ENCODE peak calls at places on chromosomes 5 and 9, in five cellular contexts. One of them, this sample, is unnamed.
A peak's percentile ranks its signal among the peaks of the same experiment; 100 is the strongest.

GRCh38 chr9:111937781-111938426 is 41.3 kb downstream of the UGCG start:
- DNase-seq in adrenal gland: peak; percentile 62
- DNase-seq in right atrium auricular region: no peak
- DNase-seq in PC-3: no peak
- DNase-seq in cardiac muscle cell: peak; percentile 79
- DNase-seq in this sample: peak; percentile 16

GRCh38 chr9:18330736-18331335 is 143.1 kb upstream of the ADAMTSL1 start:
- DNase-seq in cardiac muscle cell: peak; percentile 51
- DNase-seq in adrenal gland: no peak
- DNase-seq in right atrium auricular region: no peak
- DNase-seq in PC-3: no peak
- DNase-seq in this sample: no peak

GRCh38 chr9:76018244-76018643 is 127.8 kb downstream of the PCSK5 start:
- DNase-seq in adrenal gland: no peak
- DNase-seq in right atrium auricular region: no peak
- DNase-seq in cardiac muscle cell: no peak
- DNase-seq in PC-3: no peak
- DNase-seq in this sample: no peak

GRCh38 chr5:123261752-123262151 is 161.5 kb downstream of the CEP120 start:
- DNase-seq in right atrium auricular region: no peak
- DNase-seq in cardiac muscle cell: no peak
- DNase-seq in PC-3: no peak
- DNase-seq in adrenal gland: no peak
- DNase-seq in this sample: no peak

GRCh38 chr5:32223972-32224608 is 50.0 kb upstream of the GOLPH3 start:
- DNase-seq in cardiac muscle cell: peak; percentile 48
- DNase-seq in right atrium auricular region: no peak
- DNase-seq in adrenal gland: peak; percentile 54
- DNase-seq in PC-3: peak; percentile 58
- DNase-seq in this sample: no peak

GRCh38 chr5:109857405-109858031 is 167.8 kb downstream of the MAN2A1 start:
- DNase-seq in PC-3: peak; percentile 28
- DNase-seq in cardiac muscle cell: no peak
- DNase-seq in adrenal gland: no peak
- DNase-seq in right atrium auricular region: no peak
- DNase-seq in this sample: no peak

GRCh38 chr5:156764149-156764548 is 85.9 kb upstream of the PPP1R2B start:
- DNase-seq in adrenal gland: no peak
- DNase-seq in cardiac muscle cell: peak; percentile 3
- DNase-seq in right atrium auricular region: no peak
- DNase-seq in PC-3: no peak
- DNase-seq in this sample: no peak

GRCh38 chr9:87613265-87614111 is 112.4 kb upstream of the CTSL start:
- DNase-seq in PC-3: no peak
- DNase-seq in adrenal gland: no peak
- DNase-seq in right atrium auricular region: no peak
- DNase-seq in cardiac muscle cell: no peak
- DNase-seq in this sample: no peak

GRCh38 chr5:128052764-128053163 is 30.8 kb upstream of the SLC12A2 start:
- DNase-seq in PC-3: peak; percentile 59
- DNase-seq in adrenal gland: no peak
- DNase-seq in cardiac muscle cell: no peak
- DNase-seq in right atrium auricular region: no peak
- DNase-seq in this sample: no peak

DNA sequence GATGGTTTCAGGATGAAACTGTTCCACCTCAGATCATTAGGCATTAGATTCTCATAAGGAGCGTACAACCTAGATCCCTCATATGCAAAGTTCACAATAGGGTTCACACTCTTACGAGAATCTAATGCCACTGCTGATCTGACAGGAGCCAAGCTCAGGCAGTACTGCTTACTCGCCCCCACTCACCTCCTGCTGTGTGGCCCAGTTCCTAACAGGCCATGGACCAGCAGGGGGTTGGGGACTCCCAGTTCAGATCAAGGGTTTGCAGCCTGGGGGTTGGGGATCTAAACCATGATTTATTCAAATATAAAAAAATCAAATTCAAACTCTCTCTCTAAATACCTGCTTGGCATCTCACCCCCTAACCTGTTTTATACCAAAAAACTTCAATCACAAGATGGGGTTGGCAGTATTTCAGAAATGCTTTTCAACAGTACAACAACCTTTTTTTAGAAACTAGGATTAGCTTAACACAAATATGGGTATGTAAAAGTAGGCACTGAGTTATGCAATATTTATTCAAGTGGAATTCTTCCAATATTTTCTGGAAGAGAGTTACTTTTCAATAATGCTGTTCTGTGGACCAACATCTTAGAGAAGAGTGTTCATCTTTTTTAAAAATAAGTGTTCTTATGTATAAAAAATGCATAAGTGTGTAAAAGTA is 30.1 kb upstream of the SLC12A2 start:
- DNase-seq in right atrium auricular region: no peak
- DNase-seq in PC-3: peak; percentile 51
- DNase-seq in adrenal gland: no peak
- DNase-seq in cardiac muscle cell: peak; percentile 11
- DNase-seq in this sample: no peak
- H3K4me3 ChIP-seq in right atrium auricular region: no peak overlapping the region
- H3K4me3 ChIP-seq in PC-3: no peak overlapping the region
- H3K4me3 ChIP-seq in adrenal gland: no peak overlapping the region
- H3K4me3 ChIP-seq in cardiac muscle cell: no peak overlapping the region
- H3K4me3 ChIP-seq in this sample: no peak overlapping the region

DNA sequence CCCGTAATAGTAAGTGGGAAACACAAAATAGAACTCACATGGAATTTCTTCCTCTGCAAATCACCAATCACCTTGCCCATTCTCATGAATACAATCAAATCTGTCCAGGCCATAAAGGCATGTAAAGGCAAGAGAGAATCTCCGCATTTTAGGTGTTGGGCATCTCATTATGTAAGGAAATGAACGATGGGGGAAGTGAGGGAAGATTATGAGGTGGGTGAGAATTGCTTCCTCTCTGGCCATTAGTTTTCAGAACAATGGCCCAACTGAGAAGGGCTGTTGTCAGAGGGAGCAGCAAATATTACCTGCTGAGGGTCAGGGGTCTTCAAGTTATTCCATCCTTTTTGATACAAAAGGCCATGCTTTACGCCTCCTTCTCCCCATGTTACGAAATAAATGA is 455.1 kb downstream of the ARHGEF28 start:
- DNase-seq in PC-3: no peak
- DNase-seq in adrenal gland: no peak
- DNase-seq in right atrium auricular region: no peak
- DNase-seq in cardiac muscle cell: no peak
- DNase-seq in this sample: no peak
- H3K4me3 ChIP-seq in PC-3: no peak overlapping the region
- H3K4me3 ChIP-seq in adrenal gland: no peak overlapping the region
- H3K4me3 ChIP-seq in right atrium auricular region: no peak overlapping the region
- H3K4me3 ChIP-seq in cardiac muscle cell: no peak overlapping the region
- H3K4me3 ChIP-seq in this sample: no peak overlapping the region

DNA sequence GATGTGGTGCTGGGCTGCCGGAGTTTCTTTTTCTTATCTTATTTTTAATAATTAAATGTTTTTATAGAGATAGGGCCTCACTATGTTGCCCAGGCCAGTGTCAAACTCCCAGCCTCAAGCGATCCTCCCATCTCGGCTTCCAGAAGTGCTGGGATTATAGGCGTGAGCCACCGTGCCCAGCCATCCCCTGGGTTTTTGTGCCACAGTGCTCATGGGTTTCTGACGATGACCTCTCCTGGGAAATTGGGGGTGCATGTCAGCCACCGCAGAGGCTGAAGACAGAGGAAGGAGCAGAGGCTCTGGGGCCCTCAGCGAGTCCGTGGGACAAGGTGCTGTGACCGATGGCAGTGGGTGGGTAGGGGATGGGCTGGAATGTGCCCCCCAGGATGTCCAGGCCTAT is 14.4 kb downstream of the GPSM1 start:
- DNase-seq in cardiac muscle cell: no peak
- DNase-seq in PC-3: no peak
- DNase-seq in adrenal gland: no peak
- DNase-seq in right atrium auricular region: no peak
- DNase-seq in this sample: no peak
- H3K4me3 ChIP-seq in cardiac muscle cell: no peak overlapping the region
- H3K4me3 ChIP-seq in PC-3: no peak overlapping the region
- H3K4me3 ChIP-seq in adrenal gland: no peak overlapping the region
- H3K4me3 ChIP-seq in right atrium auricular region: no peak overlapping the region
- H3K4me3 ChIP-seq in this sample: no peak overlapping the region

GRCh38 chr9:30846644-30847043 is 1537.8 kb upstream of the ACO1 start:
- DNase-seq in PC-3: no peak
- DNase-seq in adrenal gland: no peak
- DNase-seq in cardiac muscle cell: no peak
- DNase-seq in right atrium auricular region: no peak
- DNase-seq in this sample: no peak

DNA sequence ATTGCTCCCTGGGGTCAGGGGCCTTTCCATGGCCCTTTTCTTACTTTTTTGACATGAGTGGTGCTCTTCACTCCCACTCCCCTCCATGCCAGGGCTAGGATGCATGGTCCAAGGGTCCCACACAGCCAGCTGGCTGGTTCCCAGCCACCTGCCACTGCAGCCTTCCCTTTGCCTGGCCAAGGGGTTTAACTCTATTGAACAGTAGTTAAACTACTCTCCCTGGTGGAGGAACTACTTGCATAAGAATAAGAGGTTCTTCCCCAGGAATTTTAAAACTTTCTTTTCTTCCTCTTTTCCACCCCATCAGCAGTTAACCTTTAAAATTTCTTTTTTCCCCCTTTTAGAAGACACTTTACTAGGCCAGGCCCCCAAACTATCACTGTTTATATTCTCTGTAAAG is 1532.8 kb upstream of the ACO1 start:
- DNase-seq in adrenal gland: no peak
- DNase-seq in right atrium auricular region: no peak
- DNase-seq in cardiac muscle cell: no peak
- DNase-seq in PC-3: no peak
- DNase-seq in this sample: no peak
- H3K4me3 ChIP-seq in adrenal gland: no peak overlapping the region
- H3K4me3 ChIP-seq in right atrium auricular region: no peak overlapping the region
- H3K4me3 ChIP-seq in cardiac muscle cell: no peak overlapping the region
- H3K4me3 ChIP-seq in PC-3: no peak overlapping the region
- H3K4me3 ChIP-seq in this sample: no peak overlapping the region

GRCh38 chr9:14316574-14317304 is 2.8 kb upstream of the NFIB start:
- DNase-seq in right atrium auricular region: no peak
- DNase-seq in cardiac muscle cell: no peak
- DNase-seq in PC-3: no peak
- DNase-seq in adrenal gland: no peak
- DNase-seq in this sample: no peak
- H3K4me3 ChIP-seq in right atrium auricular region: peak overlapping the region; percentile 77
- H3K4me3 ChIP-seq in cardiac muscle cell: peak overlapping the region; percentile 39
- H3K4me3 ChIP-seq in PC-3: peak overlapping the region; percentile 67
- H3K4me3 ChIP-seq in adrenal gland: no peak overlapping the region
- H3K4me3 ChIP-seq in this sample: peak overlapping the region; percentile 68

GRCh38 chr5:72586788-72587530 is 79.7 kb upstream of the ZNF366 start:
- DNase-seq in PC-3: peak; percentile 67
- DNase-seq in right atrium auricular region: no peak
- DNase-seq in cardiac muscle cell: peak; percentile 66
- DNase-seq in adrenal gland: no peak
- DNase-seq in this sample: no peak
- H3K4me3 ChIP-seq in PC-3: no peak overlapping the region
- H3K4me3 ChIP-seq in right atrium auricular region: no peak overlapping the region
- H3K4me3 ChIP-seq in cardiac muscle cell: no peak overlapping the region
- H3K4me3 ChIP-seq in adrenal gland: no peak overlapping the region
- H3K4me3 ChIP-seq in this sample: no peak overlapping the region

GRCh38 chr5:220008-220407 is 1.9 kb downstream of the SDHA start:
- DNase-seq in right atrium auricular region: no peak
- DNase-seq in adrenal gland: no peak
- DNase-seq in PC-3: no peak
- DNase-seq in cardiac muscle cell: no peak
- DNase-seq in this sample: no peak
- H3K4me3 ChIP-seq in right atrium auricular region: peak overlapping the region; percentile 99
- H3K4me3 ChIP-seq in adrenal gland: peak overlapping the region; percentile 83
- H3K4me3 ChIP-seq in PC-3: peak overlapping the region; percentile 93
- H3K4me3 ChIP-seq in cardiac muscle cell: peak overlapping the region; percentile 94
- H3K4me3 ChIP-seq in this sample: peak overlapping the region; percentile 99

GRCh38 chr9:70603020-70603411 is 188.6 kb upstream of the KLF9 start:
- DNase-seq in adrenal gland: no peak
- DNase-seq in right atrium auricular region: no peak
- DNase-seq in PC-3: no peak
- DNase-seq in cardiac muscle cell: no peak
- DNase-seq in this sample: no peak

GRCh38 chr9:70602364-70603019 is 188.0 kb upstream of the KLF9 start:
- DNase-seq in cardiac muscle cell: peak; percentile 94
- DNase-seq in right atrium auricular region: peak; percentile 77
- DNase-seq in PC-3: peak; percentile 69
- DNase-seq in adrenal gland: peak; percentile 68
- DNase-seq in this sample: no peak

GRCh38 chr9:70600479-70600878 is 186.0 kb upstream of the KLF9 start:
- DNase-seq in cardiac muscle cell: peak; percentile 88
- DNase-seq in PC-3: no peak
- DNase-seq in right atrium auricular region: peak; percentile 74
- DNase-seq in adrenal gland: no peak
- DNase-seq in this sample: peak; percentile 48

GRCh38 chr9:70597886-70598285 is 183.4 kb upstream of the KLF9 start:
- DNase-seq in right atrium auricular region: no peak
- DNase-seq in adrenal gland: no peak
- DNase-seq in cardiac muscle cell: peak; percentile 39
- DNase-seq in PC-3: no peak
- DNase-seq in this sample: no peak

GRCh38 chr9:70601000-70601929 is 186.8 kb upstream of the KLF9 start:
- DNase-seq in right atrium auricular region: peak; percentile 99
- DNase-seq in PC-3: peak; percentile 22
- DNase-seq in cardiac muscle cell: peak; percentile 100
- DNase-seq in adrenal gland: peak; percentile 95
- DNase-seq in this sample: peak; percentile 92
- H3K4me3 ChIP-seq in right atrium auricular region: no peak overlapping the region
- H3K4me3 ChIP-seq in PC-3: no peak overlapping the region
- H3K4me3 ChIP-seq in cardiac muscle cell: no peak overlapping the region
- H3K4me3 ChIP-seq in adrenal gland: no peak overlapping the region
- H3K4me3 ChIP-seq in this sample: peak overlapping the region; percentile 17